ENCODE peak calls at places on chromosome 1, in nine cellular contexts. P is naive thymus-derived CD4-positive, alpha-beta T cell; W is K562; T is pancreas; C is left ventricle myocardium inferior; X is MM.1S; K is A673; A is fibroblast of lung; U is right lobe of liver. F is an unnamed sample.

GRCh38 chr1:168671782-168672181 is 57.2 kb downstream of the DPT start:
- DNase-seq in P (no peak), W (no peak), T (no peak), C (no peak), X (no peak), K (no peak), A (no peak), U (no peak), F (no peak)

GRCh38 chr1:81679972-81680371 is 120.8 kb upstream of the ADGRL2 start:
- DNase-seq in P (no peak), W (no peak), T (no peak), C (no peak), X (no peak), K (peak; percentile 58), A (peak; percentile 61), U (no peak), F (no peak)

GRCh38 chr1:7558921-7559869 is 211.9 kb upstream of the VAMP3 start:
- DNase-seq in P (no peak), W (no peak), T (no peak), C (no peak), X (no peak), K (no peak), A (no peak), U (no peak), F (no peak)

GRCh38 chr1:183472488-183473285 is at the start of gene SMG7:
- DNase-seq in P (no peak), W (peak; percentile 59), T (no peak), C (peak; percentile 44), X (peak; percentile 46), K (no peak), A (no peak), U (peak; percentile 68), F (peak; percentile 40)

GRCh38 chr1:46244656-46245371 is 2.7 kb upstream of the RAD54L start:
- DNase-seq in P (peak; percentile 27), W (peak; percentile 48), T (no peak), C (no peak), X (peak; percentile 60), K (peak; percentile 68), A (peak; percentile 18), U (no peak), F (no peak)

GRCh38 chr1:97008226-97008625 is 286.6 kb downstream of the PTBP2 start:
- DNase-seq in P (no peak), W (no peak), T (no peak), C (no peak), X (no peak), K (no peak), A (no peak), U (no peak), F (no peak)

GRCh38 chr1:20683614-20684013 is 22.4 kb upstream of the DDOST start:
- DNase-seq in P (no peak), W (no peak), T (no peak), C (no peak), X (no peak), K (no peak), A (no peak), U (no peak), F (no peak)

GRCh38 chr1:23446644-23447310 is 22.2 kb upstream of the TCEA3 start:
- DNase-seq in P (no peak), W (no peak), T (no peak), C (no peak), X (no peak), K (no peak), A (no peak), U (no peak), F (no peak)

GRCh38 chr1:115906627-115907026 is 65.7 kb upstream of the NHLH2 start:
- DNase-seq in P (no peak), W (no peak), T (no peak), C (no peak), X (no peak), K (no peak), A (no peak), U (no peak), F (no peak)

GRCh38 chr1:197595244-197595904 is 179.9 kb downstream of the DENND1B start:
- DNase-seq in P (no peak), W (peak; percentile 44), T (no peak), C (no peak), X (no peak), K (no peak), A (no peak), U (no peak), F (no peak)

GRCh38 chr1:175183586-175183985 is 9.0 kb downstream of the KIAA0040 start:
- DNase-seq in P (no peak), W (no peak), T (no peak), C (no peak), X (no peak), K (no peak), A (no peak), U (no peak), F (no peak)

GRCh38 chr1:220137006-220137794 is 43.3 kb downstream of the IARS2 start:
- DNase-seq in P (no peak), W (no peak), T (no peak), C (no peak), X (no peak), K (no peak), A (no peak), U (no peak), F (no peak)

GRCh38 chr1:225954753-225955152 is 13.7 kb upstream of the LEFTY2 start:
- DNase-seq in P (no peak), W (no peak), T (no peak), C (no peak), X (no peak), K (no peak), A (no peak), U (no peak), F (no peak)

GRCh38 chr1:112686417-112686816 is 12.0 kb downstream of the MOV10 start:
- DNase-seq in P (no peak), W (no peak), T (no peak), C (no peak), X (no peak), K (no peak), A (no peak), U (no peak), F (no peak)

GRCh38 chr1:23436520-23437354 is 12.2 kb upstream of the TCEA3 start:
- DNase-seq in P (peak; percentile 14), W (peak; percentile 85), T (no peak), C (no peak), X (peak; percentile 7), K (no peak), A (no peak), U (no peak), F (no peak)

GRCh38 chr1:225996946-225997545 is 2.1 kb downstream of the SDE2 start:
- DNase-seq in P (no peak), W (no peak), T (no peak), C (no peak), X (peak; percentile 47), K (no peak), A (no peak), U (no peak), F (no peak)

GRCh38 chr1:161019767-161020572 is 982 bp downstream of the F11R start:
- DNase-seq in P (no peak), W (peak; percentile 62), T (no peak), C (no peak), X (peak; percentile 23), K (no peak), A (no peak), U (no peak), F (no peak)

GRCh38 chr1:22518379-22518778 is 44.9 kb upstream of the EPHA8 start:
- DNase-seq in P (no peak), W (no peak), T (no peak), C (no peak), X (no peak), K (no peak), A (peak; percentile 37), U (no peak), F (no peak)

GRCh38 chr1:67831850-67832513 is 1.3 kb downstream of the GNG12 start:
- DNase-seq in P (no peak), W (peak; percentile 43), T (peak; percentile 49), C (peak; percentile 43), X (no peak), K (peak; percentile 98), A (peak; percentile 86), U (peak; percentile 70), F (no peak)

GRCh38 chr1:221148580-221148979 is 269.3 kb downstream of the HLX start:
- DNase-seq in P (no peak), W (no peak), T (no peak), C (peak; percentile 18), X (no peak), K (no peak), A (no peak), U (no peak), F (no peak)

DNA sequence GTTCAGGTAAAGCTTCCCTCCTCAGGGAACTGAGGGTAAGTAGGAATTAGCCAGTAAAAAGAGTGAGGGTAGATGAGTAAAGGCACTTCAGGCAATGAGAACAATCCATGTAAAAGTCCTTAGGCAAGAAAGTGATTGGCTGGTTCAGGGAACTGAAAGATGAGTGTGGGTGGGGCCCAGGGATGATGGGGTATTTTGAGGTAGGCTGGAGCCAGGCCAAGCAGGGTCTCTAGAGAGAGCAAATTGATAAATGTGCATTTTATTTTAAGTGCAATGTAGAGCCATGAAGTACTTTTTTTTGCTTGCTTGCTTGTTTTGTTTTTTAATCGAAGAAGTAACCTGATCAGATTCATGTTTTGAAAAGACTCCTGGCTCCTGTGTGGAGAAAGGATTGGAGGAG is 26.5 kb downstream of the OSBPL9 start:
- DNase-seq in P (no peak), W (no peak), T (no peak), C (no peak), X (no peak), K (no peak), A (no peak), U (no peak), F (no peak)
- H3K27ac ChIP-seq in P (no peak overlapping the region), W (no peak overlapping the region), T (peak overlapping the region; percentile 25), C (peak overlapping the region; percentile 78), X (no peak overlapping the region), K (peak overlapping the region; percentile 18), A (peak overlapping the region; percentile 72), U (no peak overlapping the region), F (no peak overlapping the region)

GRCh38 chr1:231419738-231420298 is 2.3 kb downstream of the EGLN1 start:
- DNase-seq in P (no peak), W (peak; percentile 31), T (no peak), C (no peak), X (peak; percentile 22), K (no peak), A (peak; percentile 14), U (no peak), F (no peak)
- H3K27ac ChIP-seq in P (peak overlapping the region; percentile 80), W (peak overlapping the region; percentile 75), T (peak overlapping the region; percentile 99), C (peak overlapping the region; percentile 100), X (peak overlapping the region; percentile 25), K (peak overlapping the region; percentile 80), A (peak overlapping the region; percentile 78), U (peak overlapping the region; percentile 99), F (peak overlapping the region; percentile 90)

DNA sequence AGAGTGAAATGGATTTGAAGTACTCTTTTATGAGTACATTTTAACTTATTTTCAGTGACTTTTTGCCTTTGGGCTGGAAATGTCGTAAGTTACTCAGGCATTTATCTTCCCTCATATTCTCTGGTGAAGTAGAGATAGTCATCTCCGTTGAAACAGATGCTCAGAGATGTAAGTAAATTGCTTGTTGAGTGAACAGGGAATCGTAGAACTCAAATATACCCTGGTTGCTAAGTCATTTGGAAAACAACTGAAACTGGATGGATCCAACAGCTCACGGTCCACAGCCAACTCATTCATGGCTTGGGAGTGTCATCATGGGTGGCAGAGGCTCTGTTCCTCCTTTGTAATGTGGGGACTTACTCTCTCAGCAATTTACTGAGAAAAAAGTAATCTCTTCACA is 107.2 kb downstream of the LEPR start:
- DNase-seq in P (no peak), W (peak; percentile 70), T (no peak), C (no peak), X (no peak), K (no peak), A (no peak), U (no peak), F (no peak)
- H3K27ac ChIP-seq in P (no peak overlapping the region), W (peak overlapping the region; percentile 73), T (no peak overlapping the region), C (peak overlapping the region; percentile 49), X (no peak overlapping the region), K (no peak overlapping the region), A (no peak overlapping the region), U (peak overlapping the region; percentile 65), F (no peak overlapping the region)

GRCh38 chr1:53747841-53748240 is 8.9 kb upstream of the GLIS1 start:
- DNase-seq in P (no peak), W (no peak), T (no peak), C (no peak), X (no peak), K (no peak), A (no peak), U (no peak), F (no peak)
- H3K27ac ChIP-seq in P (no peak overlapping the region), W (no peak overlapping the region), T (no peak overlapping the region), C (no peak overlapping the region), X (no peak overlapping the region), K (no peak overlapping the region), A (no peak overlapping the region), U (no peak overlapping the region), F (no peak overlapping the region)

F was measured in substantia nigra.